ENCODE peak calls at places on chromosomes 6 and 20, in six cellular contexts. U, N, G, T, D and I are unnamed samples.

GRCh38 chr6:156028310-156029131 is 572.9 kb upstream of the NOX3 start:
- DNase-seq in U (no peak), N (no peak), G (no peak), T (no peak), D (no peak), I (no peak)

GRCh38 chr6:151451417-151451949 is 443 bp downstream of the RMND1 start:
- DNase-seq in U (no peak), N (no peak), G (no peak), T (no peak), D (no peak), I (no peak)

GRCh38 chr6:37373822-37374514 is 20.2 kb downstream of the RNF8 start:
- DNase-seq in U (no peak), N (no peak), G (no peak), T (no peak), D (no peak), I (no peak)

GRCh38 chr6:130629640-130630039 is 197.6 kb upstream of the SMLR1 start:
- DNase-seq in U (no peak), N (no peak), G (no peak), T (no peak), D (no peak), I (no peak)

GRCh38 chr6:137660296-137660731 is 166.1 kb upstream of the OLIG3 start:
- DNase-seq in U (no peak), N (no peak), G (no peak), T (no peak), D (no peak), I (no peak)

GRCh38 chr6:16276991-16277981 is 38.9 kb downstream of the GMPR start:
- DNase-seq in U (peak), N (peak), G (peak), T (peak), D (peak), I (no peak)

GRCh38 chr20:32966881-32967781 is 37.1 kb downstream of the SUN5 start:
- DNase-seq in U (peak), N (no peak), G (peak), T (no peak), D (no peak), I (no peak)

GRCh38 chr20:24953204-24953565 is 4.1 kb downstream of the CST7 start:
- DNase-seq in U (no peak), N (no peak), G (no peak), T (no peak), D (no peak), I (no peak)

GRCh38 chr6:7142228-7142801 is 34.6 kb downstream of the RREB1 start:
- DNase-seq in U (no peak), N (no peak), G (no peak), T (no peak), D (no peak), I (peak)

GRCh38 chr6:161486326-161486725 is 212.5 kb upstream of the AGPAT4 start:
- DNase-seq in U (no peak), N (no peak), G (no peak), T (no peak), D (no peak), I (no peak)

GRCh38 chr20:50401587-50402343 is 108.4 kb upstream of the PTPN1 start:
- DNase-seq in U (no peak), N (no peak), G (no peak), T (no peak), D (no peak), I (no peak)

GRCh38 chr6:127481628-127482027 is 22.4 kb upstream of the KIAA0408 start:
- DNase-seq in U (no peak), N (no peak), G (no peak), T (no peak), D (no peak), I (no peak)

GRCh38 chr20:3900187-3900604 is 11.0 kb downstream of the PANK2 start:
- DNase-seq in U (no peak), N (no peak), G (no peak), T (no peak), D (no peak), I (no peak)

GRCh38 chr6:113306552-113307145 is 550.5 kb upstream of the MARCKS start:
- DNase-seq in U (peak), N (peak), G (peak), T (peak), D (peak), I (no peak)

GRCh38 chr6:14275493-14275851 is 157.9 kb downstream of the CD83 start:
- DNase-seq in U (no peak), N (no peak), G (no peak), T (peak), D (no peak), I (no peak)

GRCh38 chr6:44338228-44339122 is 4.0 kb upstream of the SPATS1 start:
- DNase-seq in U (peak), N (peak), G (peak), T (peak), D (peak), I (peak)

GRCh38 chr6:43575105-43575771 is 600 bp downstream of the XPO5 start:
- DNase-seq in U (no peak), N (no peak), G (peak), T (no peak), D (no peak), I (no peak)

GRCh38 chr6:136669299-136669699 is 119.1 kb upstream of the MAP7 start:
- DNase-seq in U (no peak), N (no peak), G (no peak), T (no peak), D (peak), I (no peak)

GRCh38 chr20:38872036-38872435 is 54.2 kb upstream of the FAM83D start:
- DNase-seq in U (no peak), N (no peak), G (no peak), T (no peak), D (no peak), I (no peak)

GRCh38 chr20:38871560-38871953 is 54.7 kb upstream of the FAM83D start:
- DNase-seq in U (no peak), N (no peak), G (no peak), T (no peak), D (no peak), I (no peak)

GRCh38 chr20:38872491-38873049 is 53.6 kb upstream of the FAM83D start:
- DNase-seq in U (no peak), N (no peak), G (no peak), T (no peak), D (no peak), I (no peak)

GRCh38 chr20:38874460-38875169 is 51.6 kb upstream of the FAM83D start:
- DNase-seq in U (no peak), N (no peak), G (no peak), T (no peak), D (no peak), I (no peak)

DNA sequence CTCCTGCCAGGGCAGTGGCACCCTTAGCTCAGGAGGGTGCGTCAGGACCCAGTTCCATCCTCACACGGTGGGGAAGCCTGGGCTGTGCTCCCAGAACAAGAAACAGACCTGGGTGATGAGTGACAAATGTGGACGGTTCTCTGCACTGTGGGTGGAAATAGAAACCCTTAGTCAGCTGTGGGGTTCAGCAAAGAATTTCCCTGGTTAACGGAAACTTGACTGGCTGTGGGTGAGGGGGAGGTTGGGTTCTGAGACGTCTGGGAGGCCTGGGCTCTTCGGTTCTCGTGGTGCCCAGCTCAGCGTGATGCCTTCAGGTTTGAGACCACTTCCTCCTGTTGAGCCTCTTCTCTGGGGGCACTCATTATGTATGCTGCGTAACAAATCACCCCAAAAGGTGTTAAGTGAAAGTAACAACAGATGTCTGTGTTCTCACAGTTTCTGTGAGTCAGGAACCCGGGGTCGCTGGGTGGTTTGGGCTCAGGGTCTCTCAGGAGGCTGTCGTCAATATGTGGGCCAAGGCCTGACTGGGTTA is 53.1 kb upstream of the FAM83D start:
- DNase-seq in U (no peak), N (no peak), G (no peak), T (no peak), D (no peak), I (no peak)
- TF ChIP-seq POLR2A in U (no peak), N (no peak), G (no peak), T (no peak), D (no peak), I (no peak)

DNA sequence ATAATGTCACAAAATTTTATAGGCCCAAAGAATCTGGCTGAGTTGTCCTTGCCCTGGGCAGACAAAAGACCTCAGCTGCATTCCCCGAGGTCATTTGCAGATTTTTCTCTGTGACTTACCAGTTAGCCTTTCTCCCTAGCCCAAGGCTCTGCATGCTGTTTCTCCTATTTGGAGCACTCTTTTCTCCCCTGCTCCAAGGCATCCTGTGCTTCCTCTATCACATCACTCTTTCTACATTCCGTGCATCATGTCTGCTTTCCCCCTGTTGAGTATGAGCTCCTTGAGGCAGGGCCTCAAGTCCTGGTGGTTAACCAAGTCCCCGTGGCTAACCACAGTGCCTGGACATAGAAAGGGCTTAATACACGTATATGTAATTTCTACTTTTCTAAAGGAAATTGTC is 593 bp upstream of the GSTA3 start:
- DNase-seq in U (no peak), N (no peak), G (no peak), T (no peak), D (no peak), I (no peak)
- H3K4me3 ChIP-seq in U (no peak), N (no peak), G (no peak), T (no peak), D (no peak), I (no peak)

DNA sequence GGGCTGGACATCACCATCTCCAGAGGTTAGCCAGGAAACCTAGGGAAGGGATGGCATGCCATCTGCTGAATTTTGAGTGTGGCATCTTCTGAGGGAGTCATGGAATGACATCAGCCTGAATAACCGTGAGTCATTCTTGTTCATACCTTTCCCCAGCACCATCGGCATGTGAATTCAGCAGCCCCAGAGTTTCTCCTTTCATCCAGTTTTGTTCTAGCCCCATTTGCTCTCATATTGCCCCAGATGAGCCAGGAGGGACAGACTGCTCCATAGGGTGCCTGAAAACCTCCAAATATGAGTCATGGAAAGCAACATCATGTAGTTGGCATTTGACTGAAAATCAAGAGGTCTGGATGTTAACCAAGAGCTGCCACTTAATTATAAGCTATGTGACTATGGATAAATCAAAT is 219.2 kb upstream of the SGK1 start:
- DNase-seq in U (no peak), N (no peak), G (no peak), T (no peak), D (no peak), I (no peak)
- H3K27ac ChIP-seq in U (no peak), N (no peak), G (no peak), T (no peak), D (no peak), I (no peak)

GRCh38 chr6:33575211-33575610 is 4.9 kb downstream of the BAK1 start:
- DNase-seq in U (no peak), N (no peak), G (no peak), T (no peak), D (no peak), I (no peak)

GRCh38 chr6:33568826-33569570 is 11.1 kb downstream of the BAK1 start:
- DNase-seq in U (no peak), N (no peak), G (no peak), T (no peak), D (no peak), I (no peak)

GRCh38 chr6:33571637-33572316 is 8.3 kb downstream of the BAK1 start:
- DNase-seq in U (no peak), N (no peak), G (no peak), T (no peak), D (no peak), I (no peak)

GRCh38 chr6:33566182-33567084 is 13.6 kb downstream of the BAK1 start:
- DNase-seq in U (no peak), N (no peak), G (no peak), T (no peak), D (no peak), I (no peak)

DNA sequence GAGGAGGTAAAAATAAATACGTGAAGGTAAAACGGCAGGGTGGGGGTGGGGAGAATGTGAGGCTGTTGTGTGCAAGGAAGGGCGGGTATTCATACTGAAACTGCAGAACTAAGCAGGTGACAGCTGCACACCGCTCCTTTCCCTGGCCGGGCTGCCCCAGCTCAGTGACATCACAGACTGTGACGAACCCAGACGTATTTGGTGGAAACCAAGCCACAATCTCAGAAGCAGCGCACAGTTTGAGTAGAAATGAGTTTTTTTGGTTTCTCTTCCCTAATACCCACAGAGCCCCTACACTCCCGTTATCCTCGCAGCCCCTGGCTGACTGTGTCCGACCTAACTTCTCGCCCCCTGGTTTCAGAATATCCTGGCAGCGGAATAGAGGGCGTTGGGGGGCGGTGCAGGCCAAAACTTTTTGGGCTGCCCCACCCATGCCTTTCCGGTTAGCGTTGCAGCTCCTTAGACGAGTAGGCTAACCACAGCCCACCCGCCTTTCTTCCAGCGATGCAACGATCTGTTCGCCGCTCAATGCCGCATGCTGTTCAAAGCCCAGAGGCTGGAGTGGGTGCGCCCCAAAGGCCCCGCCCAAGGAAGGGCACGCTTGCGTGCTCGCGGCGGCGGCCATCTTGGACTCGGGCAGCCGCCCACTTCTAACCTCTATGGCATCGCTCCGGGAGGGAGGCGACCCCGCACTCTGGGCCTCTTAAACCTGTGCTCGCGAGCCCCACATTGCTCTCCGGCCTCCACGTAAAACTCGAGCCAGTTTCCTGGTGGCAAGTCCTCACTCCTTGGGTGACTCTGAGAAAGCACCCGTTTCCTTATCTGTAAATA is 9.1 kb downstream of the BAK1 start:
- DNase-seq in U (peak), N (peak), G (peak), T (peak), D (peak), I (peak)
- TF ChIP-seq POLR2A in U (no peak), N (no peak), G (peak), T (no peak), D (peak), I (peak)

GRCh38 chr6:169559001-169559441 is 142.8 kb downstream of the WDR27 start:
- DNase-seq in U (no peak), N (no peak), G (no peak), T (no peak), D (no peak), I (no peak)
- H3K4me3 ChIP-seq in U (no peak), N (no peak), G (no peak), T (no peak), D (no peak), I (no peak)

GRCh38 chr20:444117-444516 is 18.2 kb downstream of the TBC1D20 start:
- DNase-seq in U (no peak), N (no peak), G (no peak), T (no peak), D (no peak), I (no peak)
- H3K27ac ChIP-seq in U (no peak), N (no peak), G (peak), T (no peak), D (no peak), I (peak)

GRCh38 chr20:35699914-35700624 is 864 bp downstream of the ROMO1 start:
- DNase-seq in U (no peak), N (no peak), G (no peak), T (no peak), D (no peak), I (no peak)

GRCh38 chr20:35700625-35701148 is 1.5 kb downstream of the ROMO1 start:
- DNase-seq in U (no peak), N (no peak), G (peak), T (no peak), D (no peak), I (no peak)

GRCh38 chr20:35702824-35703695 is 3.9 kb downstream of the ROMO1 start:
- DNase-seq in U (no peak), N (no peak), G (no peak), T (no peak), D (no peak), I (no peak)

GRCh38 chr20:35704514-35705261 is 5.5 kb downstream of the ROMO1 start:
- DNase-seq in U (no peak), N (no peak), G (no peak), T (no peak), D (no peak), I (no peak)

DNA sequence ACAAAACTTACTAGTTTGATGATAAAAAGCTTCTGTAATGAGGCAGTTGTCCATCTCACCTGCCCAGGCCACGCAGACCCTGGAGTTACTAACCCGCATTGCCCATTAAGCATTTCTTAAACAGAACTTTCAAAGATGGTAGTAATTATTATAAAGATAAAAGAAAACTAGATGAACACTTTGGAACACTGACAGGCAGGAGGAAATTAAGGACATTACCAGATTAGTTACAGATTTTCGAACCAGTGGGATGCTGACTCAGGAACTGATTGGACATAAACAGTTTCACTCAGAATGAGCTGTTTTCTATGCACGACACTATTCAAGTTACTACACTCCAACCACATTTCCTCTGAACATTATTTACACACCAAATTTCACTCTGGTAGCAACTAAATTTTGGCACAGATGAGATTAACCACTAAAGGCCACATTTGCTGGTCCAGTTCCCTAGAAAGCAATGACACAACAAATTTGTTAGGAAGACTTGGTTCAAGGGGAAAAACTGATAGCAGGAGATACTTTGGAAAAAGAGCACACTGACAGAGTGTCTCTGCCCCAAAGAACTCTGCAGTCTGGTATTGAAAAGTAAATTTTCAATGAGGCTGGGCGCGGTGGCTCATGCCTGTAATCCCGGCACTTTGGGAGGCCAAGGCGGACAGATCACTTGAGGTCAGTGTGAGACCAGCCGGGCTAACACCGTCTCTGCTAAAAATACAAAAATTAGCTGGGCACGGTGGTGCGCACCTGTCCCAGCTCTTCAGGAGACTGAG is 3.0 kb downstream of the ROMO1 start:
- DNase-seq in U (no peak), N (no peak), G (no peak), T (peak), D (no peak), I (no peak)
- TF ChIP-seq POLR2A in U (no peak), N (no peak), G (no peak), T (no peak), D (no peak), I (no peak)

GRCh38 chr6:18387061-18387721 is at the start of gene RNF144B:
- DNase-seq in U (peak), N (peak), G (peak), T (peak), D (peak), I (peak)

GRCh38 chr6:18390476-18390875 is 3.3 kb downstream of the RNF144B start:
- DNase-seq in U (no peak), N (no peak), G (no peak), T (no peak), D (no peak), I (no peak)

GRCh38 chr6:18389479-18389878 is 2.3 kb downstream of the RNF144B start:
- DNase-seq in U (no peak), N (no peak), G (no peak), T (no peak), D (no peak), I (no peak)

GRCh38 chr6:18388252-18388651 is 1.1 kb downstream of the RNF144B start:
- DNase-seq in U (no peak), N (no peak), G (no peak), T (no peak), D (no peak), I (no peak)

GRCh38 chr6:18388942-18389341 is 1.8 kb downstream of the RNF144B start:
- DNase-seq in U (no peak), N (no peak), G (no peak), T (no peak), D (peak), I (no peak)
- H3K4me3 ChIP-seq in U (peak), N (peak), G (peak), T (no peak), D (peak), I (peak)